ENCODE peak calls at places on chromosomes 16 and 17, in six cellular contexts. One of them, this sample, is unnamed.

GRCh38 chr16:88442811-88443576 is 10.1 kb upstream of the ZFPM1 start:
- DNase-seq in lower leg skin: peak; percentile 94
- DNase-seq in AG10803: peak; percentile 55
- DNase-seq in HCT116: peak; percentile 64
- DNase-seq in fibroblast of the aortic adventitia: peak; percentile 63
- DNase-seq in body of pancreas: peak; percentile 80
- DNase-seq in this sample: no peak

GRCh38 chr17:74217036-74217725 is 3.8 kb downstream of the TTYH2 start:
- DNase-seq in lower leg skin: no peak
- DNase-seq in HCT116: no peak
- DNase-seq in AG10803: no peak
- DNase-seq in fibroblast of the aortic adventitia: no peak
- DNase-seq in body of pancreas: no peak
- DNase-seq in this sample: no peak

GRCh38 chr17:60141111-60142018 is 8.4 kb upstream of the CA4 start:
- DNase-seq in lower leg skin: no peak
- DNase-seq in AG10803: peak; percentile 23
- DNase-seq in fibroblast of the aortic adventitia: no peak
- DNase-seq in body of pancreas: peak; percentile 87
- DNase-seq in HCT116: no peak
- DNase-seq in this sample: no peak

GRCh38 chr17:64091116-64091515 is 38.8 kb downstream of the ERN1 start:
- DNase-seq in fibroblast of the aortic adventitia: peak; percentile 41
- DNase-seq in lower leg skin: no peak
- DNase-seq in AG10803: no peak
- DNase-seq in HCT116: no peak
- DNase-seq in body of pancreas: no peak
- DNase-seq in this sample: no peak

GRCh38 chr16:56653218-56653617 is 1.5 kb downstream of the MT1B start:
- DNase-seq in body of pancreas: no peak
- DNase-seq in fibroblast of the aortic adventitia: no peak
- DNase-seq in HCT116: no peak
- DNase-seq in AG10803: no peak
- DNase-seq in lower leg skin: no peak
- DNase-seq in this sample: no peak

GRCh38 chr16:21277927-21278706 is at the start of gene CRYM:
- DNase-seq in fibroblast of the aortic adventitia: peak; percentile 32
- DNase-seq in HCT116: no peak
- DNase-seq in AG10803: no peak
- DNase-seq in lower leg skin: peak; percentile 88
- DNase-seq in body of pancreas: peak; percentile 56
- DNase-seq in this sample: no peak

GRCh38 chr16:11412965-11413887 is 68.0 kb downstream of the RMI2 start:
- DNase-seq in fibroblast of the aortic adventitia: no peak
- DNase-seq in AG10803: no peak
- DNase-seq in body of pancreas: no peak
- DNase-seq in HCT116: no peak
- DNase-seq in lower leg skin: no peak
- DNase-seq in this sample: no peak

GRCh38 chr17:42027961-42028790 is 8.3 kb downstream of the NKIRAS2 start:
- DNase-seq in AG10803: no peak
- DNase-seq in HCT116: peak; percentile 39
- DNase-seq in fibroblast of the aortic adventitia: no peak
- DNase-seq in lower leg skin: no peak
- DNase-seq in body of pancreas: peak; percentile 43
- DNase-seq in this sample: no peak

GRCh38 chr16:11052080-11052808 is 107.9 kb downstream of the CLEC16A start:
- DNase-seq in AG10803: no peak
- DNase-seq in body of pancreas: no peak
- DNase-seq in HCT116: no peak
- DNase-seq in fibroblast of the aortic adventitia: no peak
- DNase-seq in lower leg skin: no peak
- DNase-seq in this sample: no peak

GRCh38 chr17:66399441-66399840 is 97.0 kb downstream of the PRKCA start:
- DNase-seq in body of pancreas: no peak
- DNase-seq in AG10803: no peak
- DNase-seq in HCT116: no peak
- DNase-seq in lower leg skin: no peak
- DNase-seq in fibroblast of the aortic adventitia: no peak
- DNase-seq in this sample: no peak

GRCh38 chr17:35313875-35314409 is 59.5 kb downstream of the SLFN11 start:
- DNase-seq in body of pancreas: no peak
- DNase-seq in HCT116: no peak
- DNase-seq in fibroblast of the aortic adventitia: no peak
- DNase-seq in AG10803: no peak
- DNase-seq in lower leg skin: peak; percentile 87
- DNase-seq in this sample: no peak

GRCh38 chr17:11182430-11182829 is 58.6 kb upstream of the SHISA6 start:
- DNase-seq in lower leg skin: no peak
- DNase-seq in HCT116: no peak
- DNase-seq in body of pancreas: no peak
- DNase-seq in AG10803: no peak
- DNase-seq in fibroblast of the aortic adventitia: no peak
- DNase-seq in this sample: no peak

GRCh38 chr16:87949071-87949744 is 2.0 kb upstream of the BANP start:
- DNase-seq in AG10803: no peak
- DNase-seq in HCT116: no peak
- DNase-seq in lower leg skin: no peak
- DNase-seq in fibroblast of the aortic adventitia: no peak
- DNase-seq in body of pancreas: no peak
- DNase-seq in this sample: no peak

GRCh38 chr17:72846399-72846798 is 246.1 kb downstream of the SLC39A11 start:
- DNase-seq in HCT116: no peak
- DNase-seq in lower leg skin: no peak
- DNase-seq in body of pancreas: no peak
- DNase-seq in fibroblast of the aortic adventitia: no peak
- DNase-seq in AG10803: no peak
- DNase-seq in this sample: no peak

GRCh38 chr17:77602062-77602746 is 356.3 kb upstream of the TNRC6C start:
- DNase-seq in body of pancreas: peak; percentile 32
- DNase-seq in AG10803: peak; percentile 91
- DNase-seq in HCT116: no peak
- DNase-seq in fibroblast of the aortic adventitia: peak; percentile 60
- DNase-seq in lower leg skin: peak; percentile 93
- DNase-seq in this sample: peak; percentile 77

GRCh38 chr17:7060165-7060890 is 16.4 kb upstream of the SLC16A11 start:
- DNase-seq in fibroblast of the aortic adventitia: peak; percentile 76
- DNase-seq in AG10803: no peak
- DNase-seq in body of pancreas: no peak
- DNase-seq in HCT116: peak; percentile 96
- DNase-seq in lower leg skin: no peak
- DNase-seq in this sample: no peak

GRCh38 chr17:4920351-4921048 is 11.6 kb upstream of the GP1BA start:
- DNase-seq in AG10803: peak; percentile 66
- DNase-seq in body of pancreas: peak; percentile 50
- DNase-seq in HCT116: no peak
- DNase-seq in lower leg skin: no peak
- DNase-seq in fibroblast of the aortic adventitia: peak; percentile 18
- DNase-seq in this sample: no peak

GRCh38 chr17:31472137-31472536 is 80.7 kb downstream of the RAB11FIP4 start:
- DNase-seq in AG10803: no peak
- DNase-seq in lower leg skin: no peak
- DNase-seq in fibroblast of the aortic adventitia: no peak
- DNase-seq in HCT116: no peak
- DNase-seq in body of pancreas: no peak
- DNase-seq in this sample: no peak

GRCh38 chr17:43634681-43635125 is 27.0 kb downstream of the MEOX1 start:
- DNase-seq in AG10803: no peak
- DNase-seq in body of pancreas: peak; percentile 6
- DNase-seq in lower leg skin: no peak
- DNase-seq in fibroblast of the aortic adventitia: peak; percentile 70
- DNase-seq in HCT116: no peak
- DNase-seq in this sample: no peak

DNA sequence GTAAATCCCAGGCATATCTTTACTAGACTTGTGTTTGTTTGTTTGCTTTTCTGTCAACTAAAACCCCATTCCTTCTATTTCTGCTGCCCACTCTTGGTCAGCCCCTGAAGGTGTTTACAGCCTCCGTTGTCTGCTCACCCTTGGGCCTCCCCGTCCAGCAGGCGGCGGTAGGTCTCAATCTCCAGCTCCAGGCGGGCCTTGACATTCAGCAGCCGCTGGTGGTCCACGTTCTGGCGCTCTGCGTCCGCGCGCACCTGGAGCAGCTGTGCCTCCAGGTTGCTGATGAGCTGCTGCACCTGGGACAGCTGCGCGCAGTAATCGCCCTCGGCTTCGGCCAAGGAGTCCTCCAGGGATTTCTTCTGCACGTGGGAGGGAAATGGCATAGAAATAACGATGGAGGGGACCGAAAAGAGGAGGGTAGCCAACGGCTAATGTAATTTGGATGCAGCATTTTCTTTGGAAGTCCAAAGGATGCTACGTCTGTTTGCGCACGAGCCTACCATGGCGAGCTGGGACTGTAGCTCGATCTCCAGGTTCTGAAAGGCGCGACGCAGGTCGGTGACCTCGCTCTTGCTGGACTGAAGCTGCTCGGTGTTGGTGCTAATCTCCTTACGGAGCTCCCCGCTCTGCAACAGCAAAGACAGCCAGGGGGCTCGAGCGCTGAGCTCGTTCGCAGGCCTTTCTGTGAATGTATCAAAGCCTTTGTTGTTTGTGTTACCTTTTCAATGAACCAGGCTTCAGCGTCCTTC is 3.9 kb downstream of the KRT12 start:
- DNase-seq in AG10803: no peak
- DNase-seq in fibroblast of the aortic adventitia: no peak
- DNase-seq in lower leg skin: no peak
- DNase-seq in HCT116: no peak
- DNase-seq in body of pancreas: no peak
- DNase-seq in this sample: no peak
- TF ChIP-seq CTCF in AG10803: peak; percentile 30
- TF ChIP-seq CTCF in fibroblast of the aortic adventitia: no peak
- TF ChIP-seq CTCF in lower leg skin: no peak
- TF ChIP-seq CTCF in HCT116: no peak
- TF ChIP-seq CTCF in body of pancreas: no peak
- TF ChIP-seq CTCF in this sample: peak; percentile 34

DNA sequence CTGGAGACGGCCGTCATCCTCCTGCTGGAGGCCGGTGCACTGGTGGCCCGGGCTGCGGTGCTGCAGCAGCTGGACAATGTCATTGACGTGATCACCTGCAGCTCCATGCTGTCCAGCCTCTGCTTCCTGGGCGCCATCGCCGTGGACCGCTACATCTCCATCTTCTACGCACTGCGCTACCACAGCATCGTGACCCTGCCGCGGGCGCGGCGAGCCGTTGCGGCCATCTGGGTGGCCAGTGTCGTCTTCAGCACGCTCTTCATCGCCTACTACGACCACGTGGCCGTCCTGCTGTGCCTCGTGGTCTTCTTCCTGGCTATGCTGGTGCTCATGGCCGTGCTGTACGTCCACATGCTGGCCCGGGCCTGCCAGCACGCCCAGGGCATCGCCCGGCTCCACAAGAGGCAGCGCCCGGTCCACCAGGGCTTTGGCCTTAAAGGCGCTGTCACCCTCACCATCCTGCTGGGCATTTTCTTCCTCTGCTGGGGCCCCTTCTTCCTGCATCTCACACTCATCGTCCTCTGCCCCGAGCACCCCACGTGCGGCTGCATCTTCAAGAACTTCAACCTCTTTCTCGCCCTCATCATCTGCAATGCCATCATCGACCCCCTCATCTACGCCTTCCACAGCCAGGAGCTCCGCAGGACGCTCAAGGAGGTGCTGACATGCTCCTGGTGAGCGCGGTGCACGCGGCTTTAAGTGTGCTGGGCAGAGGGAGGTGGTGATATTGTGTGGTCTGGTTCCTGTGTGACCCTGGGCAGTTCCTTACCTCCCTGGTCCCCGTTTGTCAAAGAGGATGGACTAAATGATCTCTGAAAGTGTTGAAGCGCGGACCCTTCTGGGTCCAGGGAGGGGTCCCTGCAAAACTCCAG is 1.1 kb downstream of the MC1R start:
- DNase-seq in body of pancreas: no peak
- DNase-seq in lower leg skin: no peak
- DNase-seq in AG10803: no peak
- DNase-seq in HCT116: no peak
- DNase-seq in fibroblast of the aortic adventitia: no peak
- DNase-seq in this sample: no peak
- TF ChIP-seq CTCF in body of pancreas: no peak
- TF ChIP-seq CTCF in lower leg skin: no peak
- TF ChIP-seq CTCF in AG10803: no peak
- TF ChIP-seq CTCF in HCT116: no peak
- TF ChIP-seq CTCF in fibroblast of the aortic adventitia: no peak
- TF ChIP-seq CTCF in this sample: no peak

GRCh38 chr16:50268352-50268751 is 2.0 kb downstream of the ADCY7 start:
- DNase-seq in fibroblast of the aortic adventitia: no peak
- DNase-seq in AG10803: no peak
- DNase-seq in HCT116: no peak
- DNase-seq in body of pancreas: no peak
- DNase-seq in lower leg skin: no peak
- DNase-seq in this sample: no peak
- TF ChIP-seq CTCF in fibroblast of the aortic adventitia: no peak
- TF ChIP-seq CTCF in AG10803: no peak
- TF ChIP-seq CTCF in HCT116: no peak
- TF ChIP-seq CTCF in body of pancreas: no peak
- TF ChIP-seq CTCF in lower leg skin: no peak
- TF ChIP-seq CTCF in this sample: no peak

DNA sequence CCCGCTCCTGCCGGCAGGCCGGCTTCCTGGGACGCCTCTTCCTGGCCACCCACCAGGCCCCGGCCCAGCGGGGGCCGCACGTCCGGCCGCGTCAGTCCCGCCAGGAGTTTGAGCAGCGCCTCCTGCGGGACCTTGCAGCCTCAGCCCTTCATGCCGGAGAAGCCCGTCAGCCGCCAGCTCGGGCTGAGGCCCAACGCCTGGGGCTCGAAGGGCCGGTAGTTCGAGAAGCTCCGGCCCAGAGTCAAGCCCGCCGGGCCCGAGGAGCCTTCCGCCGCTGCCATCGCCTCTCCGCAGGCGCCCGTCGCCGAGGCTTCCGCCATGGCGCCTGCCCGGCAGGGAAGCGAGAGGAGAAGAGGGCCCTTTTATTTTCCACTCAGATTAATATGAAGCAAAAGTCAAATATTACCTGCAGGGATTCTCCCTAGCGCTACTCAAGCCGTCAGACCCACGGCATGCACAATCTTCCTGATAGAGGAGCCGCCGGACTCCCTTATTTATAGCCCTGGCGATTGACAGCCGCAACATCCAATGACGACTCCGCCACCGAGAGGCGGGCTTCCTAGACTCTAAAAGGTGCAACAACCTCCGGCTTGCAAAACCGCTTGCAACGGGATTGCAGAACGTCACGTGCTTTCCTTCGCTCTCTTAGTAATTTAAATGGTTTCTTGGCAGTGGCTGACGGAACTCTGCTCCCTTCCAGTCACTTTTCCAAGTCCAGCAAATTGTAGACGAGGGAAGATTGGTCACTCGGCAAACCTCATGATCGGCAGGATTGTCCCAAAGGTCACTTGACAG is at the start of gene SEPHS2:
- DNase-seq in fibroblast of the aortic adventitia: peak; percentile 99
- DNase-seq in AG10803: peak; percentile 98
- DNase-seq in HCT116: peak; percentile 96
- DNase-seq in body of pancreas: peak; percentile 100
- DNase-seq in lower leg skin: peak; percentile 100
- DNase-seq in this sample: peak; percentile 89
- TF ChIP-seq CTCF in fibroblast of the aortic adventitia: peak; percentile 49
- TF ChIP-seq CTCF in AG10803: peak; percentile 48
- TF ChIP-seq CTCF in HCT116: peak; percentile 52
- TF ChIP-seq CTCF in body of pancreas: peak; percentile 31
- TF ChIP-seq CTCF in lower leg skin: no peak
- TF ChIP-seq CTCF in this sample: peak; percentile 38

GRCh38 chr17:76397184-76397583 is 12.8 kb downstream of the SPHK1 start:
- DNase-seq in body of pancreas: no peak
- DNase-seq in fibroblast of the aortic adventitia: no peak
- DNase-seq in HCT116: no peak
- DNase-seq in lower leg skin: no peak
- DNase-seq in AG10803: no peak
- DNase-seq in this sample: no peak
- TF ChIP-seq CTCF in body of pancreas: no peak
- TF ChIP-seq CTCF in fibroblast of the aortic adventitia: no peak
- TF ChIP-seq CTCF in HCT116: no peak
- TF ChIP-seq CTCF in lower leg skin: no peak
- TF ChIP-seq CTCF in AG10803: no peak
- TF ChIP-seq CTCF in this sample: peak; percentile 10

This sample was measured in HFF-Myc.